ENCODE peak calls at places on chromosomes 2 and 18, in ten cellular contexts. One of them, this sample, is unnamed.

GRCh38 chr2:235857613-235858012 is 310.6 kb downstream of the GBX2 start:
- DNase-seq in HCEC 1CT: no peak
- DNase-seq in Right ventricle myocardium superior: no peak
- DNase-seq in sigmoid colon: no peak
- DNase-seq in aorta: no peak
- DNase-seq in Daoy: no peak
- DNase-seq in cardiac muscle cell: no peak
- DNase-seq in NCI-H1930: no peak
- DNase-seq in HEK293T: no peak
- DNase-seq in right lobe of liver: no peak
- DNase-seq in this sample: no peak

GRCh38 chr2:85648619-85649018 is 19.4 kb downstream of the SFTPB start:
- DNase-seq in sigmoid colon: no peak
- DNase-seq in HEK293T: peak
- DNase-seq in HCEC 1CT: peak
- DNase-seq in NCI-H1930: no peak
- DNase-seq in aorta: no peak
- DNase-seq in Right ventricle myocardium superior: no peak
- DNase-seq in cardiac muscle cell: peak
- DNase-seq in right lobe of liver: no peak
- DNase-seq in Daoy: no peak
- DNase-seq in this sample: peak

GRCh38 chr2:167209784-167210183 is 321.5 kb downstream of the XIRP2 start:
- DNase-seq in right lobe of liver: no peak
- DNase-seq in Daoy: no peak
- DNase-seq in cardiac muscle cell: no peak
- DNase-seq in sigmoid colon: no peak
- DNase-seq in HCEC 1CT: peak
- DNase-seq in HEK293T: no peak
- DNase-seq in NCI-H1930: no peak
- DNase-seq in aorta: no peak
- DNase-seq in Right ventricle myocardium superior: no peak
- DNase-seq in this sample: no peak

GRCh38 chr2:80238692-80239469 is 65.7 kb downstream of the LRRTM1 start:
- DNase-seq in sigmoid colon: no peak
- DNase-seq in aorta: no peak
- DNase-seq in right lobe of liver: peak
- DNase-seq in cardiac muscle cell: peak
- DNase-seq in Daoy: peak
- DNase-seq in NCI-H1930: no peak
- DNase-seq in HCEC 1CT: no peak
- DNase-seq in HEK293T: peak
- DNase-seq in Right ventricle myocardium superior: no peak
- DNase-seq in this sample: peak

GRCh38 chr2:58063641-58064040 is 17.0 kb downstream of the VRK2 start:
- DNase-seq in HEK293T: no peak
- DNase-seq in Right ventricle myocardium superior: no peak
- DNase-seq in sigmoid colon: no peak
- DNase-seq in NCI-H1930: no peak
- DNase-seq in Daoy: no peak
- DNase-seq in right lobe of liver: no peak
- DNase-seq in HCEC 1CT: peak
- DNase-seq in aorta: no peak
- DNase-seq in cardiac muscle cell: no peak
- DNase-seq in this sample: no peak

GRCh38 chr18:36322408-36322728 is 24.9 kb downstream of the FHOD3 start:
- DNase-seq in Right ventricle myocardium superior: no peak
- DNase-seq in NCI-H1930: no peak
- DNase-seq in cardiac muscle cell: no peak
- DNase-seq in sigmoid colon: no peak
- DNase-seq in aorta: no peak
- DNase-seq in HEK293T: no peak
- DNase-seq in Daoy: no peak
- DNase-seq in HCEC 1CT: no peak
- DNase-seq in right lobe of liver: no peak
- DNase-seq in this sample: no peak

GRCh38 chr2:189601043-189601442 is 20.5 kb upstream of the SLC40A1 start:
- DNase-seq in Daoy: peak
- DNase-seq in NCI-H1930: no peak
- DNase-seq in Right ventricle myocardium superior: no peak
- DNase-seq in HEK293T: no peak
- DNase-seq in right lobe of liver: no peak
- DNase-seq in sigmoid colon: no peak
- DNase-seq in HCEC 1CT: peak
- DNase-seq in aorta: no peak
- DNase-seq in cardiac muscle cell: no peak
- DNase-seq in this sample: no peak

GRCh38 chr2:149652925-149653324 is 65.3 kb upstream of the MMADHC start:
- DNase-seq in sigmoid colon: no peak
- DNase-seq in NCI-H1930: no peak
- DNase-seq in right lobe of liver: no peak
- DNase-seq in cardiac muscle cell: no peak
- DNase-seq in HEK293T: no peak
- DNase-seq in aorta: no peak
- DNase-seq in Right ventricle myocardium superior: peak
- DNase-seq in HCEC 1CT: no peak
- DNase-seq in Daoy: no peak
- DNase-seq in this sample: no peak

GRCh38 chr18:35005963-35006577 is 35.1 kb upstream of the MAPRE2 start:
- DNase-seq in NCI-H1930: peak
- DNase-seq in aorta: no peak
- DNase-seq in cardiac muscle cell: peak
- DNase-seq in right lobe of liver: no peak
- DNase-seq in Daoy: peak
- DNase-seq in Right ventricle myocardium superior: no peak
- DNase-seq in HEK293T: peak
- DNase-seq in sigmoid colon: no peak
- DNase-seq in HCEC 1CT: peak
- DNase-seq in this sample: no peak

GRCh38 chr2:117330611-117331010 is 483.9 kb upstream of the DDX18 start:
- DNase-seq in sigmoid colon: no peak
- DNase-seq in HEK293T: no peak
- DNase-seq in Right ventricle myocardium superior: no peak
- DNase-seq in right lobe of liver: no peak
- DNase-seq in HCEC 1CT: no peak
- DNase-seq in aorta: no peak
- DNase-seq in NCI-H1930: no peak
- DNase-seq in cardiac muscle cell: no peak
- DNase-seq in Daoy: no peak
- DNase-seq in this sample: no peak

GRCh38 chr2:101474752-101475384 is at the start of gene RFX8:
- DNase-seq in Right ventricle myocardium superior: no peak
- DNase-seq in aorta: no peak
- DNase-seq in right lobe of liver: no peak
- DNase-seq in HCEC 1CT: peak
- DNase-seq in sigmoid colon: no peak
- DNase-seq in NCI-H1930: no peak
- DNase-seq in Daoy: peak
- DNase-seq in cardiac muscle cell: no peak
- DNase-seq in HEK293T: no peak
- DNase-seq in this sample: no peak

This sample was measured in thyroid gland.